ENCODE peak calls at places on chromosomes 5 and 9, in ten cellular contexts. W, Z, S, M, Q, C, A, G, T and E are unnamed samples.

GRCh38 chr5:133440467-133441115 is 171.8 kb downstream of the FSTL4 start:
- DNase-seq in M (no peak), Q (no peak), A (no peak), C (no peak), Z (no peak), S (no peak), T (no peak), W (no peak), G (no peak), E (no peak)

GRCh38 chr9:112104901-112105300 is 70.2 kb downstream of the SUSD1 start:
- DNase-seq in W (no peak), G (no peak), Z (no peak), T (no peak), S (no peak), M (peak), Q (no peak), C (no peak), A (no peak), E (no peak)

GRCh38 chr5:128777052-128777451 is 188.2 kb upstream of the SLC27A6 start:
- DNase-seq in A (peak), C (no peak), Q (no peak), W (no peak), T (no peak), G (no peak), Z (no peak), S (no peak), M (no peak), E (no peak)

GRCh38 chr9:126982215-126983002 is 67.8 kb downstream of the RALGPS1 start:
- DNase-seq in A (no peak), G (no peak), T (no peak), C (no peak), W (no peak), Z (peak), Q (no peak), S (no peak), M (no peak), E (no peak)

GRCh38 chr5:35478856-35479682 is 138.6 kb upstream of the SPEF2 start:
- DNase-seq in G (no peak), Z (peak), S (no peak), C (no peak), A (no peak), T (peak), W (no peak), M (no peak), Q (no peak), E (peak)

GRCh38 chr9:102867488-102867887 is 127.6 kb upstream of the CYLC2 start:
- DNase-seq in A (no peak), S (no peak), C (no peak), Q (no peak), G (no peak), W (no peak), T (no peak), Z (no peak), M (no peak), E (no peak)

GRCh38 chr9:98870782-98871455 is 63.4 kb downstream of the GALNT12 start:
- DNase-seq in Q (no peak), M (no peak), G (no peak), A (no peak), W (no peak), Z (no peak), T (no peak), S (no peak), C (no peak), E (no peak)

GRCh38 chr9:122179054-122179689 is 19.5 kb downstream of the MORN5 start:
- DNase-seq in Q (no peak), T (no peak), Z (no peak), S (no peak), C (no peak), G (no peak), W (no peak), M (no peak), A (no peak), E (no peak)

GRCh38 chr5:62083661-62084060 is 222.3 kb upstream of the KIF2A start:
- DNase-seq in S (no peak), Q (no peak), T (no peak), G (no peak), A (no peak), M (no peak), W (no peak), C (no peak), Z (no peak), E (no peak)

GRCh38 chr9:104107799-104108198 is 13.7 kb downstream of the SMC2 start:
- DNase-seq in M (no peak), C (no peak), T (no peak), W (no peak), A (no peak), S (no peak), Q (no peak), G (no peak), Z (no peak), E (no peak)

GRCh38 chr5:177111720-177112394 is 21.7 kb upstream of the NSD1 start:
- DNase-seq in Q (peak), S (peak), A (peak), M (peak), G (peak), Z (peak), W (peak), T (peak), C (peak), E (peak)

GRCh38 chr9:38059233-38059936 is 9.6 kb downstream of the SHB start:
- DNase-seq in Q (no peak), M (no peak), A (no peak), T (no peak), W (no peak), S (no peak), G (no peak), C (no peak), Z (no peak), E (peak)

GRCh38 chr5:147234825-147235635 is at the start of gene STK32A:
- DNase-seq in C (no peak), Q (peak), S (no peak), W (no peak), Z (no peak), G (no peak), A (no peak), T (peak), M (no peak), E (no peak)

GRCh38 chr9:68996457-68996856 is 17.5 kb downstream of the PRKACG start:
- DNase-seq in T (no peak), M (no peak), G (no peak), Q (no peak), W (no peak), Z (no peak), C (no peak), A (no peak), S (no peak), E (no peak)

GRCh38 chr5:148729182-148729581 is 74.9 kb upstream of the HTR4 start:
- DNase-seq in W (no peak), S (no peak), Q (peak), Z (no peak), C (no peak), T (no peak), A (no peak), G (no peak), M (no peak), E (peak)

GRCh38 chr9:126057461-126057860 is 269.2 kb upstream of the MVB12B start:
- DNase-seq in C (no peak), T (no peak), W (no peak), S (no peak), Q (peak), M (no peak), G (no peak), Z (no peak), A (no peak), E (no peak)

GRCh38 chr5:76622973-76623596 is at the start of gene F2RL2:
- DNase-seq in S (no peak), C (no peak), M (no peak), W (no peak), A (no peak), T (peak), Q (no peak), Z (no peak), G (no peak), E (peak)

GRCh38 chr9:106405871-106406435 is 457.0 kb upstream of the ZNF462 start:
- DNase-seq in S (no peak), Q (no peak), C (no peak), Z (no peak), W (no peak), T (no peak), G (no peak), A (no peak), M (no peak), E (no peak)

GRCh38 chr5:154447074-154447725 is 1.4 kb downstream of the SAP30L start:
- DNase-seq in S (no peak), T (no peak), A (no peak), Q (peak), W (no peak), M (no peak), C (no peak), G (no peak), Z (peak), E (no peak)

GRCh38 chr5:157328277-157328912 is 62.5 kb downstream of the CYFIP2 start:
- DNase-seq in Q (peak), M (peak), W (no peak), A (no peak), T (peak), Z (peak), S (peak), C (peak), G (peak), E (peak)

GRCh38 chr9:134474656-134475050 is 148.4 kb downstream of the RXRA start:
- DNase-seq in Q (no peak), C (no peak), S (no peak), Z (no peak), A (no peak), M (no peak), W (no peak), T (no peak), G (no peak), E (no peak)

GRCh38 chr9:104863180-104863883 is 64.6 kb downstream of the ABCA1 start:
- DNase-seq in S (no peak), M (peak), W (no peak), C (peak), G (peak), Q (peak), T (peak), A (peak), Z (peak), E (peak)

GRCh38 chr5:53423724-53424123 is 56.7 kb upstream of the FST start:
- DNase-seq in C (no peak), Q (no peak), S (no peak), Z (no peak), W (no peak), T (no peak), G (no peak), A (no peak), M (no peak), E (peak)

GRCh38 chr5:133907075-133907474 is 61.4 kb downstream of the C5orf15 start:
- DNase-seq in T (peak), G (no peak), W (no peak), M (no peak), Z (no peak), C (no peak), S (no peak), Q (no peak), A (no peak), E (no peak)

GRCh38 chr5:168710706-168711105 is 131.5 kb upstream of the PANK3 start:
- DNase-seq in C (no peak), S (no peak), M (no peak), A (no peak), G (no peak), Z (no peak), T (no peak), W (no peak), Q (no peak), E (no peak)

GRCh38 chr5:160960592-160960991 is 108.6 kb upstream of the ATP10B start:
- DNase-seq in C (no peak), Q (no peak), S (no peak), G (no peak), A (no peak), M (no peak), Z (no peak), T (no peak), W (no peak), E (no peak)

GRCh38 chr5:153516503-153516902 is 26.0 kb downstream of the GRIA1 start:
- DNase-seq in T (peak), C (no peak), W (no peak), Q (no peak), Z (no peak), M (no peak), G (no peak), A (no peak), S (no peak), E (no peak)

GRCh38 chr5:59999056-59999455 is 105.5 kb upstream of the PDE4D start:
- DNase-seq in T (no peak), A (no peak), G (no peak), Z (no peak), S (no peak), W (no peak), M (no peak), C (no peak), Q (no peak), E (no peak)

GRCh38 chr5:111224561-111224989 is 391 bp downstream of the CAMK4 start:
- DNase-seq in A (no peak), W (no peak), Q (no peak), S (no peak), G (peak), C (no peak), M (no peak), Z (no peak), T (no peak), E (no peak)

GRCh38 chr9:70479880-70480291 is 65.4 kb upstream of the KLF9 start:
- DNase-seq in Z (no peak), S (no peak), A (no peak), C (no peak), M (no peak), T (peak), W (no peak), G (no peak), Q (peak), E (peak)

GRCh38 chr9:116905131-116905724 is 218.1 kb downstream of the TRIM32 start:
- DNase-seq in W (no peak), T (no peak), Z (no peak), M (no peak), C (peak), A (no peak), S (no peak), Q (peak), G (no peak), E (no peak)

GRCh38 chr5:127409236-127409921 is 108.1 kb upstream of the PRRC1 start:
- DNase-seq in W (no peak), Q (no peak), S (no peak), G (no peak), C (peak), T (no peak), Z (no peak), A (no peak), M (no peak), E (no peak)

GRCh38 chr9:38131729-38132128 is 62.7 kb upstream of the SHB start:
- DNase-seq in C (no peak), S (no peak), G (no peak), A (no peak), M (no peak), Q (no peak), Z (no peak), T (no peak), W (no peak), E (no peak)

GRCh38 chr5:64156276-64156675 is 9.4 kb upstream of the RNF180 start:
- DNase-seq in M (no peak), C (no peak), A (no peak), W (no peak), Q (no peak), S (no peak), Z (no peak), G (no peak), T (no peak), E (no peak)

GRCh38 chr5:137090151-137090550 is 409.0 kb downstream of the SPOCK1 start:
- DNase-seq in S (no peak), T (no peak), A (no peak), Z (no peak), W (no peak), G (no peak), Q (no peak), C (no peak), M (no peak), E (peak)